ENCODE peak calls at places on chromosome 6, in four cellular contexts. N, L, A and U are unnamed samples.

GRCh38 chr6:45109551-45109950 is 218.6 kb upstream of the RUNX2 start:
- DNase-seq in A (no peak), L (no peak), N (no peak), U (no peak)

GRCh38 chr6:51450248-51450957 is 631.7 kb downstream of the TFAP2B start:
- DNase-seq in A (no peak), N (no peak), L (no peak), U (no peak)

GRCh38 chr6:36504982-36505381 is 42.3 kb downstream of the STK38 start:
- DNase-seq in A (no peak), L (no peak), N (no peak), U (no peak)

GRCh38 chr6:166005401-166005845 is 162.2 kb downstream of the TBXT start:
- DNase-seq in N (peak; percentile 54), L (peak; percentile 72), A (no peak), U (no peak)

GRCh38 chr6:121504227-121504626 is 68.8 kb downstream of the GJA1 start:
- DNase-seq in A (no peak), N (no peak), L (no peak), U (no peak)

GRCh38 chr6:119147101-119148053 is 68.9 kb upstream of the FAM184A start:
- DNase-seq in A (no peak), L (peak; percentile 30), N (peak; percentile 75), U (peak; percentile 91)

GRCh38 chr6:148524976-148525375 is 182.3 kb downstream of the SASH1 start:
- DNase-seq in N (no peak), L (no peak), A (no peak), U (no peak)

GRCh38 chr6:67009818-67010217 is 1302.8 kb upstream of the EYS start:
- DNase-seq in N (no peak), A (no peak), L (no peak), U (no peak)

GRCh38 chr6:48101277-48101676 is 9.7 kb downstream of the PTCHD4 start:
- DNase-seq in N (no peak), L (no peak), A (no peak), U (no peak)

GRCh38 chr6:112786801-112787200 is 439.7 kb downstream of the RFPL4B start:
- DNase-seq in N (no peak), A (no peak), L (no peak), U (no peak)

GRCh38 chr6:35610830-35611229 is 77.9 kb downstream of the FKBP5 start:
- DNase-seq in N (no peak), L (no peak), A (no peak), U (no peak)

GRCh38 chr6:150025201-150025917 is at the start of gene RAET1L:
- DNase-seq in L (peak; percentile 25), A (no peak), N (no peak), U (no peak)

GRCh38 chr6:100633096-100633766 is 168.5 kb upstream of the SIM1 start:
- DNase-seq in N (no peak), L (no peak), A (no peak), U (peak; percentile 43)

GRCh38 chr6:56806368-56806767 is 148.5 kb upstream of the BEND6 start:
- DNase-seq in L (no peak), A (no peak), N (no peak), U (no peak)

GRCh38 chr6:108944707-108945685 is 96.8 kb downstream of the ARMC2 start:
- DNase-seq in L (peak; percentile 83), N (peak; percentile 60), A (no peak), U (peak; percentile 90)

GRCh38 chr6:75842191-75842590 is 93.2 kb downstream of the MYO6 start:
- DNase-seq in L (no peak), A (no peak), N (no peak), U (no peak)

GRCh38 chr6:113805167-113805835 is 51.8 kb upstream of the MARCKS start:
- DNase-seq in L (no peak), A (no peak), N (no peak), U (no peak)

GRCh38 chr6:170057034-170057734 is 233.7 kb downstream of the DLL1 start:
- DNase-seq in L (no peak), A (no peak), N (no peak), U (no peak)

GRCh38 chr6:160102956-160103824 is 18.4 kb upstream of the SLC22A1 start:
- DNase-seq in L (no peak), A (no peak), N (no peak), U (no peak)

GRCh38 chr6:83615025-83615999 is 93.6 kb downstream of the SNAP91 start:
- DNase-seq in L (no peak), A (no peak), N (no peak), U (peak; percentile 23)

GRCh38 chr6:69089539-69089938 is 454.5 kb downstream of the ADGRB3 start:
- DNase-seq in N (no peak), L (no peak), A (no peak), U (no peak)

GRCh38 chr6:98929498-98930060 is 18.2 kb downstream of the FBXL4 start:
- DNase-seq in N (no peak), A (no peak), L (no peak), U (no peak)

GRCh38 chr6:34316442-34317171 is 67.8 kb upstream of the SMIM29 start:
- DNase-seq in A (no peak), L (no peak), N (no peak), U (no peak)

GRCh38 chr6:34315256-34315655 is 66.5 kb upstream of the SMIM29 start:
- DNase-seq in A (no peak), L (no peak), N (no peak), U (no peak)

GRCh38 chr6:34317882-34318491 is 69.2 kb upstream of the SMIM29 start:
- DNase-seq in A (no peak), L (no peak), N (no peak), U (no peak)

GRCh38 chr6:34317172-34317477 is 68.3 kb upstream of the SMIM29 start:
- DNase-seq in N (no peak), A (no peak), L (no peak), U (no peak)

GRCh38 chr6:34315780-34316179 is 67.0 kb upstream of the SMIM29 start:
- DNase-seq in L (no peak), N (no peak), A (no peak), U (no peak)
- H3K4me3 ChIP-seq in L (no peak overlapping the region), N (no peak overlapping the region), A (no peak overlapping the region), U (no peak overlapping the region)

GRCh38 chr6:46706464-46706863 is 18.8 kb downstream of the TDRD6 start:
- DNase-seq in A (no peak), N (no peak), L (no peak), U (no peak)

GRCh38 chr6:46704562-46704961 is 16.9 kb downstream of the TDRD6 start:
- DNase-seq in L (no peak), A (no peak), N (no peak), U (peak; percentile 13)
- TF ChIP-seq CTCF in L (peak; percentile 16), A (no peak), N (no peak), U (no peak)

GRCh38 chr6:32146287-32146686 is 5.5 kb downstream of the PRRT1 start:
- DNase-seq in L (no peak), N (no peak), A (no peak), U (no peak)

GRCh38 chr6:32147401-32148132 is 4.2 kb downstream of the PRRT1 start:
- DNase-seq in L (no peak), A (no peak), N (no peak), U (no peak)

GRCh38 chr6:32148289-32148688 is 3.5 kb downstream of the PRRT1 start:
- DNase-seq in N (no peak), A (no peak), L (no peak), U (no peak)

GRCh38 chr6:32148722-32149576 is 2.8 kb downstream of the PRRT1 start:
- DNase-seq in N (peak; percentile 58), A (peak; percentile 27), L (peak; percentile 53), U (no peak)

GRCh38 chr6:32146687-32147086 is 5.1 kb downstream of the PRRT1 start:
- DNase-seq in L (no peak), N (no peak), A (no peak), U (no peak)
- H3K4me3 ChIP-seq in L (no peak overlapping the region), N (no peak overlapping the region), A (no peak overlapping the region), U (no peak overlapping the region)

GRCh38 chr6:157982580-157983438 is 1.1 kb downstream of the SYNJ2 start:
- DNase-seq in A (peak; percentile 33), L (no peak), N (peak; percentile 44), U (no peak)
- TF ChIP-seq CTCF in A (no peak), L (no peak), N (peak; percentile 33), U (peak; percentile 54)

GRCh38 chr6:159039885-159040258 is 4.9 kb downstream of the TAGAP start:
- DNase-seq in L (no peak), A (no peak), N (no peak), U (no peak)

GRCh38 chr6:159037746-159038290 is 7.0 kb downstream of the TAGAP start:
- DNase-seq in N (no peak), L (no peak), A (no peak), U (no peak)

GRCh38 chr6:159036673-159037072 is 8.1 kb downstream of the TAGAP start:
- DNase-seq in A (no peak), L (no peak), N (no peak), U (no peak)

GRCh38 chr6:159041181-159041580 is 3.6 kb downstream of the TAGAP start:
- DNase-seq in L (no peak), N (no peak), A (no peak), U (no peak)

DNA sequence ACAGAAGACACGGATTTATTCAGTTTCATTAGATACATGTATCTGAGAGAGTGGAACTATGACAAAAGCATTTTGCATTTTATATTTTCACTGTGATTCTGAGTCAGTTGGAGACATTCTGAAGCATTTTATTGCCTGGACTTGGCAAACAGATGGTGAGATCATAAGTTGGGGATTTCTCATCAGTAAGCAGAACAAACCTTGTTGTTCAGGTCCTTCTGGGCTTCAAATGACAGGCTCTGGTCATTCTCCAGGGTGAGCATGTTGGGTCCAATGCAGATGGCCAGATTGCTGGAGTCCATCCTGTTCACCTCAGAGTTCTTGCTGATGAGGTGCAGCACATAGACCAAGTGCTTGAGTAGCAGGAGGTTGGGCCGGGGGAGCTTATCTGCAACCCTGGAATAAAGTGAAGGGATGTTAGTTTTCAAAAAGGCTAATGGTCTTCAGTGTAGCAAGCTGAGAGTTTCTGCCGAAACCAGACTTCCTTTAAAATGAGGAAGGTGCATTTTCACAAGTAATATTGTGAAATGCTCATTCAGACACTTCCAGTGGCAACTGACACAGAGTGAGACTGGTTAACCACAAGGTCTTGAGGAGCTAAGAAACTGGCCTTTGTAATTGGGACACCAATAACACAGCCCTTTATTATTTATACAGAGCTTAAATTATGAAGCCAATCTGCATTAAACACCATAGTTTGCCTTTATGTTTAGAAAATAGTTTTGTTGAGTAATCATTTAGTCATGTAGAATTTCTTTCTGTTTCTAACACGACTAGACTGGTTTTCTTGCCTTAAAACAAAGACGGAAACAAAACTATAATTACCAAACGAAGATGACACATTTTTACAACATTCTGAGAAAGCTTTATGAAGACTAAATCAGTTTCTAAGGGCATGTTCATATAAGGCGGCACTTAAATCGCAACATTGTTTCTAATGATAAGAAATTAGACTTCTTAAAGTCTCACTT is 5.6 kb downstream of the TAGAP start:
- DNase-seq in N (no peak), L (no peak), A (peak; percentile 52), U (no peak)
- H3K4me3 ChIP-seq in N (no peak overlapping the region), L (no peak overlapping the region), A (no peak overlapping the region), U (no peak overlapping the region)

GRCh38 chr6:167351656-167352354 is 26.9 kb downstream of the TTLL2 start:
- DNase-seq in L (no peak), A (no peak), N (no peak), U (no peak)
- TF ChIP-seq CTCF in L (no peak), A (no peak), N (no peak), U (no peak)

GRCh38 chr6:158817298-158818007 is 1.7 kb downstream of the EZR start:
- DNase-seq in L (peak; percentile 62), N (peak; percentile 38), A (peak; percentile 64), U (no peak)
- H3K4me3 ChIP-seq in L (peak overlapping the region; percentile 57), N (peak overlapping the region; percentile 100), A (peak overlapping the region; percentile 87), U (peak overlapping the region; percentile 65)

GRCh38 chr6:146634022-146634421 is 35.2 kb downstream of the ADGB start:
- DNase-seq in A (no peak), L (no peak), N (no peak), U (no peak)

GRCh38 chr6:146628350-146628749 is 29.6 kb downstream of the ADGB start:
- DNase-seq in L (no peak), N (no peak), A (no peak), U (no peak)
- TF ChIP-seq CTCF in L (no peak), N (no peak), A (no peak), U (no peak)